ENCODE peak calls at places on chromosomes 12 and 14, in four cellular contexts. P is CD4-positive, alpha-beta memory T cell; U is nucleus accumbens; J is HuH-7. S is an unnamed sample.

GRCh38 chr12:47964102-47964723 is 817 bp downstream of the TMEM106C start:
- DNase-seq in J (no peak), P (no peak), U (no peak), S (peak; percentile 18)

GRCh38 chr12:117857632-117858274 is 111.0 kb downstream of the KSR2 start:
- DNase-seq in U (no peak), J (peak; percentile 50), P (peak; percentile 15), S (peak; percentile 42)

GRCh38 chr12:65536876-65537661 is 258.6 kb downstream of the MSRB3 start:
- DNase-seq in J (no peak), U (no peak), P (no peak), S (peak; percentile 99)

GRCh38 chr12:65830305-65830704 is 6.0 kb downstream of the HMGA2 start:
- DNase-seq in J (no peak), P (no peak), U (no peak), S (no peak)

GRCh38 chr14:37145395-37145794 is 27.0 kb downstream of the SLC25A21 start:
- DNase-seq in J (no peak), U (no peak), P (no peak), S (no peak)

GRCh38 chr14:48788771-48789170 is 797.4 kb downstream of the RPS29 start:
- DNase-seq in U (no peak), J (no peak), P (no peak), S (no peak)

GRCh38 chr12:120702629-120703028 is 7.6 kb upstream of the UNC119B start:
- DNase-seq in U (no peak), P (no peak), J (no peak), S (no peak)

GRCh38 chr14:59507063-59507751 is 22.9 kb downstream of the JKAMP start:
- DNase-seq in P (peak; percentile 33), J (peak; percentile 59), U (peak; percentile 22), S (peak; percentile 66)

GRCh38 chr14:93994919-93995682 is 2.0 kb upstream of the CCDC197 start:
- DNase-seq in J (no peak), U (no peak), P (no peak), S (peak; percentile 30)

GRCh38 chr12:65998536-65999530 is 131.7 kb downstream of the LLPH start:
- DNase-seq in P (no peak), U (no peak), J (no peak), S (no peak)

GRCh38 chr12:113189361-113189760 is 3.8 kb downstream of the RITA1 start:
- DNase-seq in P (no peak), J (no peak), U (no peak), S (no peak)

GRCh38 chr12:115752913-115753726 is 524.4 kb downstream of the MED13L start:
- DNase-seq in P (no peak), J (peak; percentile 17), U (peak; percentile 31), S (peak; percentile 77)

GRCh38 chr14:25050494-25051170 is 685 bp upstream of the STXBP6 start:
- DNase-seq in P (no peak), J (peak; percentile 51), U (peak; percentile 59), S (peak; percentile 83)

GRCh38 chr12:48183091-48183875 is at the start of gene CCDC184:
- DNase-seq in J (peak; percentile 65), U (peak; percentile 80), P (peak; percentile 86), S (peak; percentile 82)

GRCh38 chr12:39440781-39441180 is 2.1 kb downstream of the KIF21A start:
- DNase-seq in J (no peak), P (no peak), U (peak; percentile 4), S (peak; percentile 5)

GRCh38 chr12:132479291-132479690 is 10.7 kb upstream of the FBRSL1 start:
- DNase-seq in U (no peak), P (no peak), J (no peak), S (no peak)

GRCh38 chr12:123115409-123116111 is 35.3 kb downstream of the PITPNM2 start:
- DNase-seq in J (no peak), P (peak; percentile 11), U (peak; percentile 57), S (peak; percentile 97)

GRCh38 chr12:54349658-54350057 is 14.6 kb downstream of the GPR84 start:
- DNase-seq in P (no peak), U (no peak), J (no peak), S (no peak)

GRCh38 chr12:113800201-113800600 is 165.9 kb downstream of the RBM19 start:
- DNase-seq in P (no peak), J (no peak), U (no peak), S (no peak)

GRCh38 chr12:121468451-121468850 is 68.5 kb downstream of the RNF34 start:
- DNase-seq in U (no peak), P (no peak), J (no peak), S (no peak)

GRCh38 chr14:89444044-89444443 is 27.0 kb upstream of the FOXN3 start:
- DNase-seq in U (no peak), P (no peak), J (no peak), S (no peak)

GRCh38 chr12:1590083-1590979 is 4.0 kb downstream of the FBXL14 start:
- DNase-seq in J (no peak), U (peak; percentile 46), P (no peak), S (peak; percentile 64)

GRCh38 chr14:99146991-99147740 is 124.8 kb downstream of the BCL11B start:
- DNase-seq in U (no peak), P (no peak), J (no peak), S (no peak)

GRCh38 chr14:50906326-50906725 is 34.5 kb downstream of the ABHD12B start:
- DNase-seq in J (no peak), P (no peak), U (no peak), S (no peak)

GRCh38 chr12:13103391-13104033 is at the start of gene GSG1:
- DNase-seq in J (no peak), U (no peak), P (no peak), S (no peak)

GRCh38 chr12:56474389-56474788 is 6.0 kb downstream of the SPRYD4 start:
- DNase-seq in P (no peak), U (no peak), J (no peak), S (no peak)

GRCh38 chr14:106228541-106229158 is 702.3 kb downstream of the TMEM121 start:
- DNase-seq in J (no peak), U (no peak), P (peak; percentile 53), S (no peak)